ENCODE peak calls at places on chromosomes 13 and 19, in six cellular contexts. Y is omental fat pad; I is mammary epithelial cell; K is lower lobe of right lung; H is CD8-positive, alpha-beta T cell; S is AG04450. N is an unnamed sample.

GRCh38 chr19:46213156-46213555 is 16.4 kb upstream of the IGFL1 start:
- DNase-seq in Y (no peak), I (no peak), K (no peak), H (no peak), S (no peak), N (no peak)

GRCh38 chr13:31860002-31860401 is 120.7 kb downstream of the RXFP2 start:
- DNase-seq in Y (no peak), I (no peak), K (no peak), H (no peak), S (no peak), N (no peak)

GRCh38 chr13:95784161-95784880 is 107.4 kb downstream of the DNAJC3 start:
- DNase-seq in Y (no peak), I (peak; percentile 22), K (no peak), H (no peak), S (peak; percentile 55), N (no peak)

GRCh38 chr19:50639121-50640112 is at the start of gene SYT3:
- DNase-seq in Y (no peak), I (no peak), K (peak; percentile 59), H (peak; percentile 57), S (no peak), N (peak; percentile 85)

GRCh38 chr19:58300620-58301019 is 4.6 kb upstream of the ERVK3-1 start:
- DNase-seq in Y (no peak), I (no peak), K (no peak), H (no peak), S (no peak), N (no peak)

GRCh38 chr19:6891761-6892385 is 4.5 kb downstream of the ADGRE1 start:
- DNase-seq in Y (no peak), I (no peak), K (no peak), H (no peak), S (no peak), N (peak; percentile 26)

GRCh38 chr19:48770223-48770622 is 14.9 kb downstream of the FGF21 start:
- DNase-seq in Y (no peak), I (peak; percentile 66), K (no peak), H (no peak), S (no peak), N (no peak)

GRCh38 chr13:94362411-94362909 is 117.0 kb downstream of the DCT start:
- DNase-seq in Y (peak; percentile 29), I (peak; percentile 67), K (no peak), H (peak; percentile 73), S (peak; percentile 86), N (peak; percentile 68)

GRCh38 chr19:55258476-55258827 is 365 bp downstream of the PPP6R1 start:
- DNase-seq in Y (no peak), I (no peak), K (peak; percentile 60), H (no peak), S (no peak), N (peak; percentile 83)

GRCh38 chr13:110506859-110507566 is 54.5 kb downstream of the RAB20 start:
- DNase-seq in Y (no peak), I (peak; percentile 13), K (peak; percentile 86), H (no peak), S (no peak), N (no peak)

GRCh38 chr13:110505594-110505993 is 55.9 kb downstream of the RAB20 start:
- DNase-seq in Y (no peak), I (no peak), K (no peak), H (no peak), S (no peak), N (no peak)

GRCh38 chr13:110506396-110506795 is 55.1 kb downstream of the RAB20 start:
- DNase-seq in Y (no peak), I (no peak), K (peak; percentile 47), H (no peak), S (no peak), N (no peak)

GRCh38 chr13:110509478-110509926 is 52.0 kb downstream of the RAB20 start:
- DNase-seq in Y (no peak), I (no peak), K (no peak), H (no peak), S (no peak), N (no peak)

GRCh38 chr13:110507678-110508381 is 53.7 kb downstream of the RAB20 start:
- DNase-seq in Y (no peak), I (no peak), K (peak; percentile 75), H (no peak), S (no peak), N (no peak)
- TF ChIP-seq CTCF in Y (no peak), I (peak; percentile 20), K (peak; percentile 19), H (no peak), S (peak; percentile 8), N (no peak)

DNA sequence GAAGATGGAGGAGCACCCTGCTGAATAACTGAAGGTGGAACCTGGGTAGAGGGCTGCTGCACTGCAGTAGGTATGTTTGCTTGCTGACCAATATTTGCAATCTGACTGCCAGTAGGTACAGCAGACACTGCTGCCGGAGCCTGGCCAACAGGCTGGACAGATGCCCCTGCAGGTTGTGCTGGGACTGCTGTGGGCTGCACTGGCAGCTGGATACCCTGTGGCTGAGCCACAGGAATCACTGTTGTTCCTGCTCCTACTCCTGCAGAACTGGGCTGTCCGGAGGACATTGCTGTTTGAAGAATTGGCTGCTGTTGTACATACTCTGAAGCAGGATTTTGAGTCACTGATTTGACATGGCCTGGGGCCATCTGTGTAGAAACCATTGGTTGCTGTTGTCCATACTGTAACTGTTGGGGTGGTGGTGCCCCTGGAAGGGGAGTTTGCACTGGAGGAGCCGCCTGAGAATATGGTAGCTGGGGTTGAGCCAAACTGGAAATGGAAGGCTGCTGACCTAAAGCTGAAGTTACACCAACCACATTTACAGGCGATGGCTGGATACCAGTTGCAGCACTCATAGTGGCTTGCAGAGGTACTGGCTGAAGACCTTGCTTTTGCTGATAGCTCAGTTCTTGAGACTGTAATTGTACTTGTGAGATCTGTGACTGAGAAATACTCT is 2.2 kb downstream of the TSC22D1 start:
- DNase-seq in Y (no peak), I (peak; percentile 28), K (no peak), H (no peak), S (no peak), N (no peak)
- TF ChIP-seq CTCF in Y (no peak), I (peak; percentile 48), K (no peak), H (no peak), S (peak; percentile 61), N (peak; percentile 32)

GRCh38 chr19:29872224-29872731 is 60.5 kb downstream of the CCNE1 start:
- DNase-seq in Y (no peak), I (no peak), K (no peak), H (no peak), S (no peak), N (peak; percentile 57)

GRCh38 chr19:29873024-29873800 is 61.4 kb downstream of the CCNE1 start:
- DNase-seq in Y (peak; percentile 43), I (no peak), K (peak; percentile 67), H (peak; percentile 84), S (no peak), N (peak; percentile 89)

GRCh38 chr19:29876414-29876813 is 64.6 kb downstream of the CCNE1 start:
- DNase-seq in Y (no peak), I (no peak), K (no peak), H (no peak), S (no peak), N (no peak)

GRCh38 chr19:29875931-29876330 is 64.1 kb downstream of the CCNE1 start:
- DNase-seq in Y (no peak), I (no peak), K (no peak), H (no peak), S (no peak), N (no peak)

DNA sequence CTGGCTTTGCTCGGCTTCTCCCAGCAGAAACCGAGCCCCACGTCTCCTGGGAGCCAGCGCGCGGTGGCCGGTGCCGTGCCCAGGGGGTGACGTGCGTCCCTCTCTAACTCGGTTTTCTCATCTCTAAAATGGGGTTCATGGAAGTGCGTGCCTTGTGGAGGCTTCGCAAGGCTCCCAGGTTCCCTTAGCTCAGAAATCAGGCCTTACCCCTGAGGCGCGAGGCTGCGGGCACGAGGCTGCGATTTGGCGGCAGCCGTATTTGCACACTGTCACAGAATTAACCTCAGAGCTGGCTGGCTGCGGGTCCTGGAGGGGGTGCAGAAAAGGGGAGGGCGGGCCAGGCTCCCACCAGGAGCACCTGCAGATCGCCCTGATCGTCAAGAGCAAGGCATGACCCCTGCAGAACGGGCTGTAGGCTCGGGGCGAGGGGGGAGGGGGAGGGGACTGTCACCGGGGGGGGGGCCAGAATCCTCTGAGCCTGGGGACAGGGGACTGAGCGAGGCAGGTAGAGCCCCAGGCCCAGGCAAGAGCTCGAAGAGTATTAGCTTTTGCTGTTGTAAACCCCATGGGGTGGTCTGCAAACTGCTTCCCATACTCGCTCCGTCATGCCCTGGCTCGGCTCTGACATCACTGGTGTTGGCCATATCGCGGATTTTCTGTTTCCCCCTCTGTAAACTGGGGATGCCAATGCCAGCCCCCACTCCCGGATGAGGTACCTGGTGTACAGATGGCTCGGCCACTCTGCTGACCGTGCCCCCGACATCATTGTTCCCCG is 62.2 kb downstream of the CCNE1 start:
- DNase-seq in Y (no peak), I (no peak), K (no peak), H (no peak), S (no peak), N (no peak)
- TF ChIP-seq CTCF in Y (no peak), I (no peak), K (peak; percentile 20), H (peak; percentile 26), S (no peak), N (no peak)

DNA sequence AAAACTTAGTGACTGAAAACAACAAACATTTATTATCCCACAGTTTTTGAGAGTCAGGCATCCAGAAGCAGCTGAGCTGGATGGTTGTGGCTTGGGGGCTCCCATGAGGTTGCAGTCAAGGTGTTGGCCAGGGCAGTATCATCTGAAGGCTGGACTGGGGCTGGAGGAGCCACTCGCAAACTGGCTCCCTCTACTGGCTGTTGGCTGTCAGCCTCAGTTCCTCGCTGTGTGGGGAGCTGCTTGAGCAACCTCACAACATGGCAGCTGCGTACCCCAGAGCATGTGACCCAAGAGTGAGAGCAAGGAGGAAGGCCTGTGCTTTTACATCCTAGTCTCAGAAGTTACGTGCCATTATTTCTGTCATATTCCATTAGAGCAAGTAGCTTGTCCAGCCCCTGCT is 9.7 kb downstream of the YJU2 start:
- DNase-seq in Y (no peak), I (no peak), K (no peak), H (no peak), S (no peak), N (no peak)
- TF ChIP-seq CTCF in Y (no peak), I (no peak), K (no peak), H (no peak), S (no peak), N (peak; percentile 32)

N was measured in GM13977.